ENCODE peak calls at places on chromosome 2, in nine cellular contexts. One of them, this sample, is unnamed.

GRCh38 chr2:15388406-15389325 is 172.5 kb downstream of the NBAS start:
- DNase-seq in bronchial epithelial cell: peak; percentile 39
- DNase-seq in NCI-H524 treated with DMSO at 0.1 percent for 48 hours: no peak
- DNase-seq in SW480: no peak
- DNase-seq in mucosa of gallbladder: no peak
- DNase-seq in neural crest cell: no peak
- DNase-seq in choroid plexus epithelial cell: no peak
- DNase-seq in AG09309: no peak
- DNase-seq in stimulated activated CD4-positive, alpha-beta T cell treated with anti-CD3 and anti-CD28 coated beads, Interleukin-2, amount 100 ng/mL, for 48 hours: no peak
- DNase-seq in this sample: no peak

GRCh38 chr2:150938586-150938985 is 323.1 kb downstream of the RBM43 start:
- DNase-seq in bronchial epithelial cell: no peak
- DNase-seq in NCI-H524 treated with DMSO at 0.1 percent for 48 hours: no peak
- DNase-seq in SW480: no peak
- DNase-seq in mucosa of gallbladder: peak; percentile 11
- DNase-seq in neural crest cell: no peak
- DNase-seq in choroid plexus epithelial cell: peak; percentile 8
- DNase-seq in AG09309: peak; percentile 24
- DNase-seq in stimulated activated CD4-positive, alpha-beta T cell treated with anti-CD3 and anti-CD28 coated beads, Interleukin-2, amount 100 ng/mL, for 48 hours: no peak
- DNase-seq in this sample: peak; percentile 36

GRCh38 chr2:187054501-187055319 is 205.7 kb upstream of the ZSWIM2 start:
- DNase-seq in bronchial epithelial cell: no peak
- DNase-seq in NCI-H524 treated with DMSO at 0.1 percent for 48 hours: no peak
- DNase-seq in SW480: no peak
- DNase-seq in mucosa of gallbladder: no peak
- DNase-seq in neural crest cell: no peak
- DNase-seq in choroid plexus epithelial cell: no peak
- DNase-seq in AG09309: no peak
- DNase-seq in stimulated activated CD4-positive, alpha-beta T cell treated with anti-CD3 and anti-CD28 coated beads, Interleukin-2, amount 100 ng/mL, for 48 hours: no peak
- DNase-seq in this sample: no peak

GRCh38 chr2:33477473-33478468 is 1.3 kb downstream of the RASGRP3 start:
- DNase-seq in bronchial epithelial cell: no peak
- DNase-seq in NCI-H524 treated with DMSO at 0.1 percent for 48 hours: no peak
- DNase-seq in SW480: no peak
- DNase-seq in mucosa of gallbladder: peak; percentile 31
- DNase-seq in neural crest cell: no peak
- DNase-seq in choroid plexus epithelial cell: no peak
- DNase-seq in AG09309: no peak
- DNase-seq in stimulated activated CD4-positive, alpha-beta T cell treated with anti-CD3 and anti-CD28 coated beads, Interleukin-2, amount 100 ng/mL, for 48 hours: peak; percentile 9
- DNase-seq in this sample: no peak

GRCh38 chr2:142536501-142536900 is 341.0 kb upstream of the KYNU start:
- DNase-seq in bronchial epithelial cell: no peak
- DNase-seq in NCI-H524 treated with DMSO at 0.1 percent for 48 hours: no peak
- DNase-seq in SW480: no peak
- DNase-seq in mucosa of gallbladder: no peak
- DNase-seq in neural crest cell: no peak
- DNase-seq in choroid plexus epithelial cell: no peak
- DNase-seq in AG09309: no peak
- DNase-seq in stimulated activated CD4-positive, alpha-beta T cell treated with anti-CD3 and anti-CD28 coated beads, Interleukin-2, amount 100 ng/mL, for 48 hours: no peak
- DNase-seq in this sample: no peak

GRCh38 chr2:112683550-112684414 is 37.0 kb upstream of the NT5DC4 start:
- DNase-seq in bronchial epithelial cell: no peak
- DNase-seq in NCI-H524 treated with DMSO at 0.1 percent for 48 hours: no peak
- DNase-seq in SW480: peak; percentile 28
- DNase-seq in mucosa of gallbladder: no peak
- DNase-seq in neural crest cell: no peak
- DNase-seq in choroid plexus epithelial cell: no peak
- DNase-seq in AG09309: no peak
- DNase-seq in stimulated activated CD4-positive, alpha-beta T cell treated with anti-CD3 and anti-CD28 coated beads, Interleukin-2, amount 100 ng/mL, for 48 hours: no peak
- DNase-seq in this sample: no peak

GRCh38 chr2:102839668-102840388 is 78.0 kb downstream of the TMEM182 start:
- DNase-seq in bronchial epithelial cell: peak; percentile 38
- DNase-seq in NCI-H524 treated with DMSO at 0.1 percent for 48 hours: no peak
- DNase-seq in SW480: peak; percentile 34
- DNase-seq in mucosa of gallbladder: no peak
- DNase-seq in neural crest cell: peak; percentile 64
- DNase-seq in choroid plexus epithelial cell: peak; percentile 57
- DNase-seq in AG09309: no peak
- DNase-seq in stimulated activated CD4-positive, alpha-beta T cell treated with anti-CD3 and anti-CD28 coated beads, Interleukin-2, amount 100 ng/mL, for 48 hours: peak; percentile 43
- DNase-seq in this sample: peak; percentile 35

GRCh38 chr2:126700073-126700581 is 44.2 kb downstream of the GYPC start:
- DNase-seq in bronchial epithelial cell: no peak
- DNase-seq in NCI-H524 treated with DMSO at 0.1 percent for 48 hours: no peak
- DNase-seq in SW480: no peak
- DNase-seq in mucosa of gallbladder: no peak
- DNase-seq in neural crest cell: no peak
- DNase-seq in choroid plexus epithelial cell: peak; percentile 68
- DNase-seq in AG09309: no peak
- DNase-seq in stimulated activated CD4-positive, alpha-beta T cell treated with anti-CD3 and anti-CD28 coated beads, Interleukin-2, amount 100 ng/mL, for 48 hours: no peak
- DNase-seq in this sample: no peak

GRCh38 chr2:138707424-138708074 is 72.6 kb downstream of the NXPH2 start:
- DNase-seq in bronchial epithelial cell: peak; percentile 62
- DNase-seq in NCI-H524 treated with DMSO at 0.1 percent for 48 hours: no peak
- DNase-seq in SW480: no peak
- DNase-seq in mucosa of gallbladder: no peak
- DNase-seq in neural crest cell: no peak
- DNase-seq in choroid plexus epithelial cell: peak; percentile 91
- DNase-seq in AG09309: peak; percentile 7
- DNase-seq in stimulated activated CD4-positive, alpha-beta T cell treated with anti-CD3 and anti-CD28 coated beads, Interleukin-2, amount 100 ng/mL, for 48 hours: no peak
- DNase-seq in this sample: peak; percentile 52

GRCh38 chr2:27735263-27735904 is 36.1 kb upstream of the MRPL33 start:
- DNase-seq in bronchial epithelial cell: peak; percentile 64
- DNase-seq in NCI-H524 treated with DMSO at 0.1 percent for 48 hours: no peak
- DNase-seq in SW480: peak; percentile 83
- DNase-seq in mucosa of gallbladder: peak; percentile 62
- DNase-seq in neural crest cell: peak; percentile 26
- DNase-seq in choroid plexus epithelial cell: peak; percentile 50
- DNase-seq in AG09309: no peak
- DNase-seq in stimulated activated CD4-positive, alpha-beta T cell treated with anti-CD3 and anti-CD28 coated beads, Interleukin-2, amount 100 ng/mL, for 48 hours: peak; percentile 56
- DNase-seq in this sample: peak; percentile 70

GRCh38 chr2:229686122-229686919 is 28.0 kb downstream of the DNER start:
- DNase-seq in bronchial epithelial cell: no peak
- DNase-seq in NCI-H524 treated with DMSO at 0.1 percent for 48 hours: no peak
- DNase-seq in SW480: no peak
- DNase-seq in mucosa of gallbladder: no peak
- DNase-seq in neural crest cell: no peak
- DNase-seq in choroid plexus epithelial cell: peak; percentile 13
- DNase-seq in AG09309: no peak
- DNase-seq in stimulated activated CD4-positive, alpha-beta T cell treated with anti-CD3 and anti-CD28 coated beads, Interleukin-2, amount 100 ng/mL, for 48 hours: no peak
- DNase-seq in this sample: no peak

GRCh38 chr2:202339052-202339870 is 36.9 kb upstream of the BMPR2 start:
- DNase-seq in bronchial epithelial cell: peak; percentile 91
- DNase-seq in NCI-H524 treated with DMSO at 0.1 percent for 48 hours: no peak
- DNase-seq in SW480: peak; percentile 24
- DNase-seq in mucosa of gallbladder: no peak
- DNase-seq in neural crest cell: no peak
- DNase-seq in choroid plexus epithelial cell: peak; percentile 71
- DNase-seq in AG09309: no peak
- DNase-seq in stimulated activated CD4-positive, alpha-beta T cell treated with anti-CD3 and anti-CD28 coated beads, Interleukin-2, amount 100 ng/mL, for 48 hours: no peak
- DNase-seq in this sample: peak; percentile 69

GRCh38 chr2:7707723-7708122 is 790.5 kb downstream of the RNF144A start:
- DNase-seq in bronchial epithelial cell: peak; percentile 88
- DNase-seq in NCI-H524 treated with DMSO at 0.1 percent for 48 hours: no peak
- DNase-seq in SW480: no peak
- DNase-seq in mucosa of gallbladder: no peak
- DNase-seq in neural crest cell: no peak
- DNase-seq in choroid plexus epithelial cell: no peak
- DNase-seq in AG09309: no peak
- DNase-seq in stimulated activated CD4-positive, alpha-beta T cell treated with anti-CD3 and anti-CD28 coated beads, Interleukin-2, amount 100 ng/mL, for 48 hours: no peak
- DNase-seq in this sample: peak; percentile 92

GRCh38 chr2:230934291-230935131 is 9.5 kb upstream of the GPR55 start:
- DNase-seq in bronchial epithelial cell: no peak
- DNase-seq in NCI-H524 treated with DMSO at 0.1 percent for 48 hours: no peak
- DNase-seq in SW480: no peak
- DNase-seq in mucosa of gallbladder: no peak
- DNase-seq in neural crest cell: no peak
- DNase-seq in choroid plexus epithelial cell: no peak
- DNase-seq in AG09309: no peak
- DNase-seq in stimulated activated CD4-positive, alpha-beta T cell treated with anti-CD3 and anti-CD28 coated beads, Interleukin-2, amount 100 ng/mL, for 48 hours: no peak
- DNase-seq in this sample: no peak

GRCh38 chr2:178328037-178328436 is 122.9 kb downstream of the PRKRA start:
- DNase-seq in bronchial epithelial cell: no peak
- DNase-seq in NCI-H524 treated with DMSO at 0.1 percent for 48 hours: no peak
- DNase-seq in SW480: no peak
- DNase-seq in mucosa of gallbladder: no peak
- DNase-seq in neural crest cell: no peak
- DNase-seq in choroid plexus epithelial cell: peak; percentile 62
- DNase-seq in AG09309: peak; percentile 5
- DNase-seq in stimulated activated CD4-positive, alpha-beta T cell treated with anti-CD3 and anti-CD28 coated beads, Interleukin-2, amount 100 ng/mL, for 48 hours: no peak
- DNase-seq in this sample: no peak

GRCh38 chr2:218218409-218219185 is 1.6 kb downstream of the ARPC2 start:
- DNase-seq in bronchial epithelial cell: peak; percentile 97
- DNase-seq in NCI-H524 treated with DMSO at 0.1 percent for 48 hours: no peak
- DNase-seq in SW480: no peak
- DNase-seq in mucosa of gallbladder: no peak
- DNase-seq in neural crest cell: no peak
- DNase-seq in choroid plexus epithelial cell: no peak
- DNase-seq in AG09309: no peak
- DNase-seq in stimulated activated CD4-positive, alpha-beta T cell treated with anti-CD3 and anti-CD28 coated beads, Interleukin-2, amount 100 ng/mL, for 48 hours: no peak
- DNase-seq in this sample: no peak

GRCh38 chr2:32278476-32278853 is 761 bp downstream of the YIPF4 start:
- DNase-seq in bronchial epithelial cell: no peak
- DNase-seq in NCI-H524 treated with DMSO at 0.1 percent for 48 hours: no peak
- DNase-seq in SW480: no peak
- DNase-seq in mucosa of gallbladder: no peak
- DNase-seq in neural crest cell: no peak
- DNase-seq in choroid plexus epithelial cell: no peak
- DNase-seq in AG09309: no peak
- DNase-seq in stimulated activated CD4-positive, alpha-beta T cell treated with anti-CD3 and anti-CD28 coated beads, Interleukin-2, amount 100 ng/mL, for 48 hours: no peak
- DNase-seq in this sample: no peak

GRCh38 chr2:128448331-128449225 is 129.9 kb upstream of the HS6ST1 start:
- DNase-seq in bronchial epithelial cell: no peak
- DNase-seq in NCI-H524 treated with DMSO at 0.1 percent for 48 hours: no peak
- DNase-seq in SW480: no peak
- DNase-seq in mucosa of gallbladder: no peak
- DNase-seq in neural crest cell: no peak
- DNase-seq in choroid plexus epithelial cell: no peak
- DNase-seq in AG09309: no peak
- DNase-seq in stimulated activated CD4-positive, alpha-beta T cell treated with anti-CD3 and anti-CD28 coated beads, Interleukin-2, amount 100 ng/mL, for 48 hours: no peak
- DNase-seq in this sample: no peak

GRCh38 chr2:148643998-148644884 is at the start of gene EPC2:
- DNase-seq in bronchial epithelial cell: peak; percentile 58
- DNase-seq in NCI-H524 treated with DMSO at 0.1 percent for 48 hours: no peak
- DNase-seq in SW480: peak; percentile 74
- DNase-seq in mucosa of gallbladder: peak; percentile 89
- DNase-seq in neural crest cell: peak; percentile 91
- DNase-seq in choroid plexus epithelial cell: peak; percentile 86
- DNase-seq in AG09309: peak; percentile 38
- DNase-seq in stimulated activated CD4-positive, alpha-beta T cell treated with anti-CD3 and anti-CD28 coated beads, Interleukin-2, amount 100 ng/mL, for 48 hours: peak; percentile 80
- DNase-seq in this sample: peak; percentile 81

GRCh38 chr2:196233808-196234501 is 62.6 kb upstream of the STK17B start:
- DNase-seq in bronchial epithelial cell: no peak
- DNase-seq in NCI-H524 treated with DMSO at 0.1 percent for 48 hours: no peak
- DNase-seq in SW480: no peak
- DNase-seq in mucosa of gallbladder: no peak
- DNase-seq in neural crest cell: no peak
- DNase-seq in choroid plexus epithelial cell: peak; percentile 60
- DNase-seq in AG09309: no peak
- DNase-seq in stimulated activated CD4-positive, alpha-beta T cell treated with anti-CD3 and anti-CD28 coated beads, Interleukin-2, amount 100 ng/mL, for 48 hours: no peak
- DNase-seq in this sample: no peak

GRCh38 chr2:232030229-232030628 is 68.7 kb downstream of the DIS3L2 start:
- DNase-seq in bronchial epithelial cell: no peak
- DNase-seq in NCI-H524 treated with DMSO at 0.1 percent for 48 hours: no peak
- DNase-seq in SW480: no peak
- DNase-seq in mucosa of gallbladder: no peak
- DNase-seq in neural crest cell: no peak
- DNase-seq in choroid plexus epithelial cell: no peak
- DNase-seq in AG09309: no peak
- DNase-seq in stimulated activated CD4-positive, alpha-beta T cell treated with anti-CD3 and anti-CD28 coated beads, Interleukin-2, amount 100 ng/mL, for 48 hours: no peak
- DNase-seq in this sample: no peak

GRCh38 chr2:63891488-63892030 is 49.9 kb downstream of the UGP2 start:
- DNase-seq in bronchial epithelial cell: no peak
- DNase-seq in NCI-H524 treated with DMSO at 0.1 percent for 48 hours: no peak
- DNase-seq in SW480: no peak
- DNase-seq in mucosa of gallbladder: no peak
- DNase-seq in neural crest cell: no peak
- DNase-seq in choroid plexus epithelial cell: no peak
- DNase-seq in AG09309: no peak
- DNase-seq in stimulated activated CD4-positive, alpha-beta T cell treated with anti-CD3 and anti-CD28 coated beads, Interleukin-2, amount 100 ng/mL, for 48 hours: no peak
- DNase-seq in this sample: no peak

GRCh38 chr2:216192181-216192580 is 83.0 kb downstream of the XRCC5 start:
- DNase-seq in bronchial epithelial cell: no peak
- DNase-seq in NCI-H524 treated with DMSO at 0.1 percent for 48 hours: no peak
- DNase-seq in SW480: no peak
- DNase-seq in mucosa of gallbladder: no peak
- DNase-seq in neural crest cell: no peak
- DNase-seq in choroid plexus epithelial cell: no peak
- DNase-seq in AG09309: no peak
- DNase-seq in stimulated activated CD4-positive, alpha-beta T cell treated with anti-CD3 and anti-CD28 coated beads, Interleukin-2, amount 100 ng/mL, for 48 hours: no peak
- DNase-seq in this sample: no peak

GRCh38 chr2:17672583-17673317 is 80.9 kb downstream of the SMC6 start:
- DNase-seq in bronchial epithelial cell: peak; percentile 85
- DNase-seq in NCI-H524 treated with DMSO at 0.1 percent for 48 hours: no peak
- DNase-seq in SW480: peak; percentile 82
- DNase-seq in mucosa of gallbladder: no peak
- DNase-seq in neural crest cell: no peak
- DNase-seq in choroid plexus epithelial cell: peak; percentile 73
- DNase-seq in AG09309: peak; percentile 59
- DNase-seq in stimulated activated CD4-positive, alpha-beta T cell treated with anti-CD3 and anti-CD28 coated beads, Interleukin-2, amount 100 ng/mL, for 48 hours: no peak
- DNase-seq in this sample: peak; percentile 70